ENCODE peak calls at places on chromosomes 11 and 22, in four cellular contexts. E, G, X and Y are unnamed samples.

GRCh38 chr11:35007277-35007676 is 90.9 kb downstream of the PDHX start:
- DNase-seq in E (no peak), G (no peak), X (no peak), Y (no peak)

GRCh38 chr22:36790648-36791047 is 14.7 kb upstream of the IFT27 start:
- DNase-seq in E (no peak), G (no peak), X (peak; percentile 14), Y (no peak)

GRCh38 chr11:62792193-62792575 is 378 bp upstream of the TMEM223 start:
- DNase-seq in E (no peak), G (no peak), X (peak; percentile 37), Y (no peak)

GRCh38 chr22:38734203-38735100 is 21.3 kb downstream of the SUN2 start:
- DNase-seq in E (no peak), G (no peak), X (no peak), Y (no peak)

GRCh38 chr11:72972541-72973128 is 158.4 kb downstream of the ATG16L2 start:
- DNase-seq in E (no peak), G (peak; percentile 39), X (no peak), Y (no peak)

GRCh38 chr11:78901831-78902230 is 327.2 kb upstream of the NARS2 start:
- DNase-seq in E (no peak), G (no peak), X (no peak), Y (no peak)

GRCh38 chr22:30238661-30239420 is 7.7 kb downstream of the LIF start:
- DNase-seq in E (no peak), G (no peak), X (peak; percentile 55), Y (peak; percentile 85)

GRCh38 chr11:61022311-61023085 is 51.0 kb downstream of the CD6 start:
- DNase-seq in E (no peak), G (no peak), X (no peak), Y (no peak)

GRCh38 chr11:33736148-33736809 is at the start of gene CD59:
- DNase-seq in E (peak; percentile 87), G (peak; percentile 75), X (peak; percentile 96), Y (peak; percentile 98)

GRCh38 chr22:39524753-39525657 is 4.6 kb downstream of the ATF4 start:
- DNase-seq in E (no peak), G (no peak), X (no peak), Y (no peak)

GRCh38 chr11:3614742-3615171 is 27.0 kb downstream of the ART5 start:
- DNase-seq in E (no peak), G (no peak), X (no peak), Y (no peak)

GRCh38 chr11:62909107-62909894 is 11.9 kb downstream of the CHRM1 start:
- DNase-seq in E (peak; percentile 61), G (no peak), X (peak; percentile 71), Y (peak; percentile 73)

GRCh38 chr22:47294222-47294532 is 531.7 kb downstream of the TBC1D22A start:
- DNase-seq in E (no peak), G (no peak), X (no peak), Y (no peak)

GRCh38 chr22:39535302-39535805 is 2.8 kb upstream of the RPS19BP1 start:
- DNase-seq in E (no peak), G (no peak), X (no peak), Y (no peak)

GRCh38 chr11:650482-650881 is 13.4 kb downstream of the DRD4 start:
- DNase-seq in E (no peak), G (no peak), X (no peak), Y (no peak)

GRCh38 chr11:115933564-115933963 is 429.3 kb upstream of the CADM1 start:
- DNase-seq in E (no peak), G (no peak), X (no peak), Y (no peak)

GRCh38 chr11:94785509-94785908 is 17.4 kb downstream of the AMOTL1 start:
- DNase-seq in E (no peak), G (no peak), X (no peak), Y (no peak)

GRCh38 chr11:17473071-17473744 is 3.4 kb downstream of the ABCC8 start:
- DNase-seq in E (peak; percentile 41), G (no peak), X (peak; percentile 60), Y (peak; percentile 57)

GRCh38 chr11:72353861-72354260 is 80.5 kb downstream of the CLPB start:
- DNase-seq in E (no peak), G (no peak), X (no peak), Y (peak; percentile 38)

GRCh38 chr11:2807801-2808241 is 77.8 kb downstream of the CDKN1C start:
- DNase-seq in E (no peak), G (no peak), X (no peak), Y (no peak)

GRCh38 chr11:72314199-72314598 is 70.2 kb upstream of the PHOX2A start:
- DNase-seq in E (no peak), G (no peak), X (no peak), Y (no peak)

GRCh38 chr22:44664149-44664548 is 37.9 kb upstream of the PRR5 start:
- DNase-seq in E (no peak), G (no peak), X (no peak), Y (no peak)

GRCh38 chr22:48004936-48005335 is 1242.5 kb downstream of the TBC1D22A start:
- DNase-seq in E (no peak), G (no peak), X (no peak), Y (no peak)

GRCh38 chr11:2675540-2675939 is 24.3 kb downstream of the KCNQ1OT1 start:
- DNase-seq in E (no peak), G (no peak), X (no peak), Y (no peak)

GRCh38 chr22:47769652-47770051 is 1007.2 kb downstream of the TBC1D22A start:
- DNase-seq in E (no peak), G (no peak), X (no peak), Y (no peak)

GRCh38 chr11:120245434-120245833 is 5.5 kb downstream of the POU2F3 start:
- DNase-seq in E (no peak), G (no peak), X (no peak), Y (no peak)

GRCh38 chr22:50302564-50302963 is 4.9 kb downstream of the PLXNB2 start:
- DNase-seq in E (no peak), G (no peak), X (no peak), Y (no peak)

GRCh38 chr22:45318558-45319318 is 9.0 kb downstream of the FAM118A start:
- DNase-seq in E (no peak), G (no peak), X (no peak), Y (no peak)

GRCh38 chr11:19519344-19519743 is 193.3 kb upstream of the NAV2 start:
- DNase-seq in E (no peak), G (no peak), X (no peak), Y (no peak)
- TF ChIP-seq CTCF in E (no peak), G (no peak), X (peak; percentile 37), Y (no peak)

DNA sequence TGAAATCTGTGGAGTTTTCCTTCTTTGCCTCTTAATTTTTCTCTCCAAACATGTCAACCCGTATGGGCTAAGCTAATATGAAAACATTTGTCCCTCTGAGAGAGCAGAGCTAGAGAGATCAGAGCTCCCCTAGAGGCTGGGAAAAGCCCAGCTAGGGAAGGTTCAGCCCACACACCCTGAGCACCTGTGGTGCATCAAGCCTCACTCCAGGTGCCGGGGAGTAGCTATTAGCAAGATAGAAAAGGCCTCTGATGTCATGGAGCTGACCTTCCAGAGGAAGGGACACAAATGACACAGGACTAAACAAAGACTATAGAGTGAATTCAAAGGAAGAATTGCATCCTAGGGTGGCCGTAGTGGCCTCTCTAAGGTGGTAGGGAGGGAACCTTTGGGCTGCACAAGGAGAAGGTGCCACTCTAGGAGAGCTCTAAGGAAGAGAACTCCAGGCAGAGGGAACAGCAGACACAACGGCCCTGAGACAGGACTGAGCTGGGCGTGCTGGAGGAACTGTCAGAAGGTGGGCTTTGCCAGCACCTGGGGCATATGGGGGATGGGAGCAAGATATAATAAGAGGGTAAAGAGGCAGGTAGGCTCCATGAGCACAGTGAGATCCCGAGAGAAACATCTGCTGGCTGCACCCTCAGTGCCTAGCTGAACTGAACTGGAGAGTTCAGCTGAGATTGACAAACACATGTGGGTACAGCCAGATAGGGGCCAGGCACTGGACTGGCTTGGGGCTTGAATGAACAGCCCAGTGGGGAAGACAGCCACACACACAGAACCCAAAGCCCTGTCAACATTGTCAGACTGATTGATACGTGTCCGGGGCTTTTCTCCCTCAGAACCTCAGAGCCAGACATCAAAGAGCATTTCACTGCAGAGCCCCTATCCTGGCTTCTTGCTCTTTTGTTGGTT is 65.5 kb upstream of the DRD2 start:
- DNase-seq in E (no peak), G (no peak), X (no peak), Y (no peak)
- TF ChIP-seq CTCF in E (no peak), G (no peak), X (no peak), Y (no peak)

GRCh38 chr11:112656772-112657428 is 304.3 kb upstream of the NCAM1 start:
- DNase-seq in E (no peak), G (peak; percentile 38), X (no peak), Y (no peak)
- TF ChIP-seq CTCF in E (no peak), G (no peak), X (no peak), Y (no peak)

DNA sequence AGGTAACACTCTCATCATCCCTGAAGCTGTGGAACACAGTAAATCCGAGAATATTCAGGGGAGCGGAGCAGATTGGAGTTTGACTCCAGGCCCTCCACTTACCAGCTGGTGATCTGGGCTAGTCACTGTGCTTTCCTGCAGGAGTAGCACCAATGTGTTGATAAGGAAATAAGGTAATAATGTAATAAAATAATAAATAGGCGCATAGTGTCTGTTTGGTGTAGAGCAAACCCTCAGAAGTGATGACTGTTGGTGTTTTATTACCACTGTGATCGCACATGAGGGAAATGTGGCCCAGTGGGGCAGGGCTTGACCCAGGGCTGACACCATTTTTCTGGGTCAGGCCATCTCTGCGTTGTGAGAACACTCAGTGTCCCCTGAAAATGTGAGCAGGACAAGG is 563.8 kb upstream of the B3GAT1 start:
- DNase-seq in E (no peak), G (no peak), X (no peak), Y (no peak)
- TF ChIP-seq CTCF in E (no peak), G (no peak), X (no peak), Y (no peak)

GRCh38 chr11:117479372-117479771 is 151.7 kb downstream of the CEP164 start:
- DNase-seq in E (no peak), G (no peak), X (peak; percentile 27), Y (no peak)
- TF ChIP-seq CTCF in E (peak; percentile 18), G (no peak), X (peak; percentile 39), Y (no peak)

DNA sequence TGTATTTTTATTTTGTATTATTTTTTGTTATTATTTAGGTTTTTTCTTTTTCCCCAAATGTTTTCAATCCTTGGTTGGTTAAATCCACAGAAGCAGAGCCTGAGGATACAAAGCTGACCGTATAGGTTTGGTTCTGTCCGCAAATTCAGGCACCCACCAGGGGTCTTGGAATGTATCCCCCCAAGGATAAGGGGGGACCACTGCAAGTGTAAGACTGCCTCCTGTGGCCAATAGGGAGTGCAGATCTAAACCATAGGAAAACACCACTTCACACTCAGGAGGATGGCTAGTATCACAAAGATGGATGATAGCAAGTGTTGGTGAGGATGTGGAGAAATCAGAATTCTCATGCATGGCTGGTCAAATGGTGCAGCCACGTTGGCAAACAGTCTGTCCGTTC is 20.0 kb downstream of the CPT1A start:
- DNase-seq in E (no peak), G (no peak), X (no peak), Y (no peak)
- TF ChIP-seq CTCF in E (no peak), G (no peak), X (no peak), Y (no peak)